ENCODE peak calls at places on chromosomes 6 and 20, in nine cellular contexts. V is IMR-90; I is CD8-positive, alpha-beta memory T cell; Z is Karpas-422; N is SJSA1; C is lower lobe of right lung; E is heart left ventricle; P is naive thymus-derived CD4-positive, alpha-beta T cell; W is right atrium auricular region. H is an unnamed sample. For H3K4me1, the result is how much of the 10 kb centered on the place peaks cover.

GRCh38 chr6:142376115-142376514 is 74.3 kb downstream of the ADGRG6 start:
- DNase-seq in V (no peak), I (no peak), Z (no peak), N (no peak), C (no peak), E (no peak), P (no peak), W (no peak), H (no peak)

GRCh38 chr6:131693384-131693783 is 7.8 kb downstream of the OR2A4 start:
- DNase-seq in V (no peak), I (no peak), Z (no peak), N (no peak), C (no peak), E (no peak), P (no peak), W (no peak), H (no peak)

GRCh38 chr6:11315743-11316437 is 83.4 kb upstream of the NEDD9 start:
- DNase-seq in V (peak), I (no peak), Z (no peak), N (peak), C (no peak), E (no peak), P (no peak), W (no peak), H (no peak)

GRCh38 chr6:3183071-3183470 is 25.7 kb upstream of the TUBB2A start:
- DNase-seq in V (no peak), I (no peak), Z (peak), N (no peak), C (no peak), E (no peak), P (no peak), W (no peak), H (no peak)

GRCh38 chr6:104728444-104728843 is 131.3 kb downstream of the HACE1 start:
- DNase-seq in V (peak), I (no peak), Z (no peak), N (no peak), C (no peak), E (no peak), P (no peak), W (no peak), H (no peak)

GRCh38 chr6:41759905-41760579 is 12.8 kb upstream of the PGC start:
- DNase-seq in V (no peak), I (no peak), Z (no peak), N (no peak), C (peak), E (no peak), P (no peak), W (no peak), H (no peak)

GRCh38 chr6:3389390-3390167 is 67.3 kb downstream of the SLC22A23 start:
- DNase-seq in V (peak), I (no peak), Z (no peak), N (no peak), C (no peak), E (no peak), P (no peak), W (peak), H (no peak)

GRCh38 chr6:136669299-136669699 is 119.1 kb upstream of the MAP7 start:
- DNase-seq in V (peak), I (no peak), Z (no peak), N (no peak), C (no peak), E (no peak), P (no peak), W (no peak), H (no peak)

GRCh38 chr20:19628570-19629134 is 129.4 kb upstream of the RIN2 start:
- DNase-seq in V (peak), I (no peak), Z (peak), N (peak), C (no peak), E (peak), P (peak), W (no peak), H (no peak)

GRCh38 chr20:5100684-5101347 is 18.9 kb downstream of the PCNA start:
- DNase-seq in V (peak), I (peak), Z (peak), N (peak), C (peak), E (peak), P (peak), W (peak), H (peak)

GRCh38 chr6:150448221-150448620 is 79.4 kb downstream of the IYD start:
- DNase-seq in V (no peak), I (no peak), Z (no peak), N (no peak), C (no peak), E (no peak), P (no peak), W (no peak), H (no peak)

GRCh38 chr6:5149891-5150290 is 64.8 kb downstream of the PPP1R3G start:
- DNase-seq in V (no peak), I (no peak), Z (no peak), N (no peak), C (no peak), E (no peak), P (no peak), W (no peak), H (no peak)

GRCh38 chr6:151205971-151206600 is 33.7 kb upstream of the AKAP12 start:
- DNase-seq in V (no peak), I (no peak), Z (no peak), N (no peak), C (no peak), E (no peak), P (no peak), W (no peak), H (no peak)

GRCh38 chr6:151452750-151453427 is 963 bp upstream of the RMND1 start:
- DNase-seq in V (no peak), I (no peak), Z (peak), N (no peak), C (no peak), E (peak), P (no peak), W (peak), H (no peak)

GRCh38 chr6:45049188-45049843 is 278.8 kb upstream of the RUNX2 start:
- DNase-seq in V (peak), I (no peak), Z (peak), N (no peak), C (no peak), E (no peak), P (no peak), W (no peak), H (no peak)

GRCh38 chr20:46240881-46241280 is 67.4 kb downstream of the CDH22 start:
- DNase-seq in V (no peak), I (no peak), Z (no peak), N (no peak), C (no peak), E (no peak), P (no peak), W (no peak), H (no peak)

GRCh38 chr6:138404666-138405337 is 779 bp downstream of the HEBP2 start:
- DNase-seq in V (no peak), I (peak), Z (peak), N (no peak), C (peak), E (no peak), P (peak), W (no peak), H (peak)

GRCh38 chr6:157747395-157747794 is 75.7 kb upstream of the SNX9 start:
- DNase-seq in V (no peak), I (no peak), Z (no peak), N (no peak), C (no peak), E (no peak), P (no peak), W (peak), H (no peak)

GRCh38 chr6:89379281-89379680 is 26.8 kb upstream of the UBE2J1 start:
- DNase-seq in V (no peak), I (no peak), Z (peak), N (no peak), C (no peak), E (peak), P (no peak), W (no peak), H (no peak)

GRCh38 chr20:50561379-50562078 is 51.3 kb downstream of the PTPN1 start:
- DNase-seq in V (peak), I (no peak), Z (no peak), N (peak), C (no peak), E (no peak), P (no peak), W (peak), H (no peak)
- H3K4me3 ChIP-seq in V (no peak), I (no peak), Z (no peak), N (no peak), C (no peak), E (no peak), P (no peak), W (no peak), H (no peak)

GRCh38 chr20:22542427-22542826 is 41.9 kb downstream of the FOXA2 start:
- DNase-seq in V (no peak), I (no peak), Z (no peak), N (no peak), C (no peak), E (no peak), P (no peak), W (no peak), H (no peak)

GRCh38 chr20:22544462-22544861 is 39.9 kb downstream of the FOXA2 start:
- DNase-seq in V (no peak), I (no peak), Z (no peak), N (no peak), C (no peak), E (no peak), P (no peak), W (no peak), H (no peak)

GRCh38 chr20:22545045-22545444 is 39.3 kb downstream of the FOXA2 start:
- DNase-seq in V (no peak), I (no peak), Z (no peak), N (no peak), C (no peak), E (no peak), P (no peak), W (no peak), H (no peak)

GRCh38 chr20:22548040-22548439 is 36.3 kb downstream of the FOXA2 start:
- DNase-seq in V (no peak), I (no peak), Z (no peak), N (no peak), C (no peak), E (no peak), P (no peak), W (no peak), H (no peak)

GRCh38 chr20:22546344-22546743 is 38.0 kb downstream of the FOXA2 start:
- DNase-seq in V (no peak), I (no peak), Z (no peak), N (no peak), C (no peak), E (no peak), P (no peak), W (no peak), H (no peak)
- H3K27ac ChIP-seq in V (no peak), I (no peak), Z (no peak), N (no peak), C (no peak), E (no peak), P (no peak), W (no peak), H (no peak)

DNA sequence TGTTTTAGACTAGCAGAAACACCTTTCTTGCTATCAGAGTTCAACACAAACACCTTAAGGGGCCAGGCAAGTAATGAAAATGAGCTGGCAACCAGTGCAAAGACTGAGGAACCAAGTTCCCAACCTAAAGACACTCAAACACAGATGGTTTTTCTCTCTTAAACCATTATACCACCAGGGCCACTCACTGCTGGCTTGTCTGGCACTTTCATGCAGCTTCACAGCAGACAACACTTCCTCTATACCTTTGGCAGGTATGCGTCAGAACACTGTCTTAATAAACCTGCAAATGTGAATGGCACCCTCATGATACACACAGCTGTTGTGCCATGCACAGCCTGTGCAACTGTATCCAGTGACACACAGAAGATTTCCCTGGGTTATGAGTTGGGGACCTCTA is 41.6 kb downstream of the NFATC2 start:
- DNase-seq in V (no peak), I (peak), Z (peak), N (no peak), C (no peak), E (no peak), P (peak), W (no peak), H (peak)
- H3K4me1 ChIP-seq in V (under half), I (half or more), Z (half or more), N (under half), C (under half), E (under half), P (half or more), W (under half), H (under half)

GRCh38 chr6:32761084-32761483 is 2.2 kb downstream of the HLA-DQB2 start:
- DNase-seq in V (no peak), I (no peak), Z (no peak), N (no peak), C (no peak), E (no peak), P (no peak), W (no peak), H (no peak)

GRCh38 chr6:32763417-32763816 is at the start of gene HLA-DQB2:
- DNase-seq in V (no peak), I (no peak), Z (no peak), N (no peak), C (no peak), E (no peak), P (no peak), W (no peak), H (no peak)

GRCh38 chr6:32761548-32761947 is 1.8 kb downstream of the HLA-DQB2 start:
- DNase-seq in V (no peak), I (no peak), Z (no peak), N (no peak), C (no peak), E (no peak), P (no peak), W (no peak), H (no peak)

GRCh38 chr6:32764050-32764449 is 718 bp upstream of the HLA-DQB2 start:
- DNase-seq in V (no peak), I (no peak), Z (no peak), N (no peak), C (no peak), E (no peak), P (no peak), W (no peak), H (no peak)

GRCh38 chr6:32759669-32760068 is 3.7 kb downstream of the HLA-DQB2 start:
- DNase-seq in V (no peak), I (no peak), Z (no peak), N (no peak), C (no peak), E (no peak), P (no peak), W (no peak), H (no peak)
- H3K4me3 ChIP-seq in V (no peak), I (no peak), Z (no peak), N (no peak), C (no peak), E (no peak), P (no peak), W (no peak), H (no peak)

GRCh38 chr20:21173496-21174025 is 47.7 kb downstream of the KIZ start:
- DNase-seq in V (peak), I (no peak), Z (no peak), N (no peak), C (no peak), E (no peak), P (no peak), W (no peak), H (no peak)
- H3K27ac ChIP-seq in V (no peak), I (no peak), Z (no peak), N (no peak), C (no peak), E (no peak), P (no peak), W (no peak), H (no peak)

GRCh38 chr20:63252157-63252780 is 2.0 kb downstream of the NKAIN4 start:
- DNase-seq in V (no peak), I (no peak), Z (no peak), N (no peak), C (no peak), E (no peak), P (no peak), W (no peak), H (no peak)
- H3K4me1 ChIP-seq in V (under half), I (under half), Z (under half), N (under half), C (under half), E (under half), P (under half), W (under half), H (under half)

GRCh38 chr6:52539607-52540006 is 37.3 kb downstream of the TRAM2 start:
- DNase-seq in V (peak), I (no peak), Z (no peak), N (no peak), C (no peak), E (no peak), P (no peak), W (no peak), H (no peak)
- H3K4me3 ChIP-seq in V (no peak), I (no peak), Z (no peak), N (no peak), C (no peak), E (no peak), P (no peak), W (no peak), H (no peak)

GRCh38 chr6:70337379-70338073 is 34.6 kb upstream of the COL9A1 start:
- DNase-seq in V (no peak), I (no peak), Z (no peak), N (no peak), C (no peak), E (no peak), P (no peak), W (no peak), H (no peak)

GRCh38 chr6:70338775-70339174 is 35.9 kb upstream of the COL9A1 start:
- DNase-seq in V (no peak), I (no peak), Z (no peak), N (no peak), C (no peak), E (no peak), P (no peak), W (no peak), H (no peak)

GRCh38 chr6:70336976-70337375 is 34.1 kb upstream of the COL9A1 start:
- DNase-seq in V (no peak), I (no peak), Z (no peak), N (no peak), C (no peak), E (no peak), P (no peak), W (no peak), H (no peak)
- H3K27ac ChIP-seq in V (no peak), I (peak), Z (no peak), N (no peak), C (no peak), E (no peak), P (no peak), W (no peak), H (no peak)

GRCh38 chr20:2130668-2131067 is 29.0 kb downstream of the STK35 start:
- DNase-seq in V (no peak), I (no peak), Z (no peak), N (no peak), C (no peak), E (no peak), P (no peak), W (no peak), H (no peak)

GRCh38 chr20:2132461-2132901 is 30.9 kb downstream of the STK35 start:
- DNase-seq in V (no peak), I (no peak), Z (no peak), N (no peak), C (no peak), E (no peak), P (no peak), W (no peak), H (no peak)

GRCh38 chr20:2131366-2131765 is 29.7 kb downstream of the STK35 start:
- DNase-seq in V (peak), I (no peak), Z (no peak), N (no peak), C (no peak), E (no peak), P (no peak), W (no peak), H (no peak)

GRCh38 chr20:2128542-2128941 is 26.9 kb downstream of the STK35 start:
- DNase-seq in V (no peak), I (no peak), Z (no peak), N (no peak), C (no peak), E (no peak), P (no peak), W (no peak), H (no peak)

GRCh38 chr20:2130062-2130591 is 28.5 kb downstream of the STK35 start:
- DNase-seq in V (no peak), I (no peak), Z (no peak), N (no peak), C (no peak), E (no peak), P (no peak), W (no peak), H (no peak)
- H3K4me1 ChIP-seq in V (under half), I (under half), Z (under half), N (under half), C (under half), E (under half), P (under half), W (under half), H (under half)

H was measured in effector memory CD4-positive, alpha-beta T cell.